ENCODE peak calls at places on chromosomes 6 and 20, in ten cellular contexts. F, G, C, H, R, U, D, Z, N and O are unnamed samples.

GRCh38 chr20:52192296-52193007 is 873 bp upstream of the ZFP64 start:
- DNase-seq in Z (peak; percentile 19), G (no peak), N (peak; percentile 79), D (peak; percentile 27), H (no peak), C (peak; percentile 33), U (no peak), F (peak; percentile 78), R (no peak), O (peak; percentile 50)

GRCh38 chr6:99119109-99120031 is 171.6 kb upstream of the FBXL4 start:
- DNase-seq in G (no peak), F (peak; percentile 75), U (no peak), Z (no peak), C (peak; percentile 18), H (peak; percentile 39), N (peak; percentile 27), R (peak; percentile 17), D (no peak), O (peak; percentile 26)

GRCh38 chr6:56549014-56549413 is 93.7 kb downstream of the DST start:
- DNase-seq in Z (no peak), G (no peak), F (peak; percentile 66), C (no peak), D (no peak), N (no peak), U (no peak), R (no peak), H (no peak), O (no peak)

GRCh38 chr6:118735320-118735719 is 83.9 kb upstream of the CEP85L start:
- DNase-seq in N (no peak), D (no peak), Z (no peak), U (no peak), C (no peak), R (no peak), H (no peak), G (no peak), F (peak; percentile 58), O (no peak)

GRCh38 chr20:13991311-13991710 is 897 bp upstream of the SEL1L2 start:
- DNase-seq in N (no peak), H (no peak), D (no peak), Z (no peak), U (no peak), C (no peak), F (peak; percentile 18), G (no peak), R (no peak), O (no peak)

GRCh38 chr6:156280131-156280530 is 497.0 kb upstream of the ARID1B start:
- DNase-seq in D (no peak), Z (no peak), U (no peak), F (no peak), G (no peak), H (no peak), N (no peak), R (no peak), C (no peak), O (no peak)

GRCh38 chr6:138493413-138493812 is 5.9 kb downstream of the NHSL1 start:
- DNase-seq in F (peak; percentile 43), C (no peak), R (peak; percentile 88), Z (no peak), H (peak; percentile 46), D (no peak), N (no peak), G (no peak), U (no peak), O (peak; percentile 66)

GRCh38 chr6:103675807-103676406 is 1183.8 kb downstream of the HACE1 start:
- DNase-seq in Z (no peak), F (no peak), H (no peak), U (no peak), D (no peak), R (no peak), G (no peak), N (no peak), C (no peak), O (no peak)

GRCh38 chr6:165662041-165662491 is 975 bp downstream of the PDE10A start:
- DNase-seq in H (peak; percentile 18), R (no peak), G (no peak), F (peak; percentile 74), D (peak; percentile 61), U (peak; percentile 57), N (peak; percentile 52), C (no peak), Z (peak; percentile 28), O (no peak)

GRCh38 chr6:126890055-126890454 is 228.4 kb upstream of the RSPO3 start:
- DNase-seq in R (no peak), H (no peak), N (no peak), F (no peak), Z (no peak), C (no peak), U (no peak), D (no peak), G (no peak), O (no peak)

GRCh38 chr6:110103260-110103659 is 76.2 kb downstream of the WASF1 start:
- DNase-seq in G (no peak), H (no peak), U (no peak), R (no peak), D (no peak), N (no peak), Z (no peak), F (no peak), C (no peak), O (no peak)

GRCh38 chr6:119351005-119351394 is 1.4 kb upstream of the MAN1A1 start:
- DNase-seq in F (no peak), H (peak; percentile 63), G (no peak), D (no peak), N (peak; percentile 4), Z (no peak), U (no peak), C (no peak), R (peak; percentile 23), O (peak; percentile 26)

GRCh38 chr6:16752206-16752867 is 8.9 kb downstream of the ATXN1 start:
- DNase-seq in D (no peak), Z (no peak), R (peak; percentile 89), H (peak; percentile 94), N (peak; percentile 75), C (no peak), F (no peak), U (no peak), G (no peak), O (peak; percentile 71)

GRCh38 chr6:142786476-142786875 is 158.5 kb downstream of the HIVEP2 start:
- DNase-seq in C (no peak), G (no peak), R (peak; percentile 40), H (peak; percentile 15), Z (no peak), F (no peak), U (no peak), D (no peak), N (no peak), O (no peak)

GRCh38 chr6:5553767-5554166 is 292.5 kb downstream of the FARS2 start:
- DNase-seq in D (no peak), Z (no peak), F (no peak), C (no peak), U (no peak), R (no peak), N (no peak), H (no peak), G (no peak), O (no peak)

DNA sequence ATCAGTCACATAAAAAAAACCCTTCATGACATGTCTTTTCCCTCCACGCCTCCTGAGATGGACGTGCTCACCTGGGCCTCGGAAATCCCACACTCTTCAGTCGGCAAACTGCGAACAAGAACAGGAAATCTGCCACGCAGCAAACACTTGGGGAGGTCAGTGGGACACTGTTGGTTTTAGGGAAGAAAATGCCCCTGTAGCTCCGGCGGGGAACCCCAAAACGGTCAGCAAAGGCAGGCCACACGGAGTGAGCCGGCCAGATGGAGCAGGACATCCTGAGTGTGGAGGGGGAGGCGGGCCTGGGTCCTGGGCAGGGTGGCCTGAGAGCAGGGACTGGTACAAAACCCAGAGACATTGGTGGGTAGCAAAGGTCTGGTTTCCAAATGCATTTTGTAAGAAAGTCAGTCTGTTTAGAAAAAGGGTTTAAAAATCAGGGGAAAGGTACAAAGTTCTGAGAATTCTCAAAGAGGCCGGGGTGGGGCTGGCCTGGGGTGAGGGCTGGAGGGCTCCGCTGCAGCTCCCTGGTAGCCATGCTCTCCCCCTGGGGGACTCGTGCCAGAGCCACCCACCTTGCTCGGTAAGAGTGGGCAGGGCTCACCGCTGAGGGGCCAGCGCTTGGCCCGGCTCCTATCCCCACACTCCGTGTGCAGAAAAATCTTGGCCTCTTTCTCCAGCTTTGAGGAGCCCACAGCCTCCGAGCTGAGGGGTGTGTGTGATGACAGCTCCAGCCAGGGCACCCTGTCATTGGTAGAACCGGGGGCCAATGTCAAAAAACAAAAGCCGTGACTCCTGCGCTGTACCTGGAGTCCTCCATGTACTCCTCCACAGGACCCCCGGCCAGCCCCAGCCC is 5.2 kb downstream of the SLC2A4RG start:
- DNase-seq in H (no peak), C (no peak), D (no peak), U (no peak), Z (no peak), R (no peak), F (no peak), G (peak; percentile 51), N (no peak), O (no peak)
- TF ChIP-seq CTCF in H (no peak), C (no peak), D (no peak), U (no peak), Z (no peak), R (no peak), F (no peak), G (no peak), N (no peak), O (no peak)

DNA sequence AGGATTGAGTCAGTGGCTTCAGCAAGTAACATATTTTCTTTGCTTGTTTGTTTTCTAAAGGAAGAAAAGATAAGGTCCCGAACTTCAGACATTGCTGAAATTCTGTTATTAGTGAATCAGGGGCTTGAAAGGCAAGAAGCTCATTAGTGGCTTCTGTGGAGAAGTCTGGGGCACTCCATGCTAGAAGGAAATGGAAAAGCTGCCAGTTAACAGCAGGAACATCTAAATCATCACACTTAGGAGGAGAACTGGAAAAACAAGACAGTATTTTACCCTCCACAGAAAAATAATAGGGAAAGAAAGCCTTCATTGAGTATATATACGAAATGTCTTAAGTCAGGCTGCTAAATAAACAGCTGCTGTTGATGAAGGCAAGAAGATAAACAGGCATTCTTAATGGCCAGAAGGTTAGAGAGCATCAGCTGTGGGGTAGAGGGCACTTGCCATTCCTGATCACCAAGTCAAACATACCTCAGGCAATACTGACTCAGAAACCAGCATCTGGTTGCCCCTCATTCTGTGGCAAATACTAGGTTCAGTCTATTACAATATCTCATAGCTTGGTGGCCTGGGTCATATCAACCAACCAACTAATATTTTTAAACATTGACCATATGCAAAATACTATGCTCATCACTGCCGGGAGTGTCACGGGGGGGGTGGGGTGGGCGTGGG is 143.2 kb upstream of the TENT5A start:
- DNase-seq in U (no peak), Z (no peak), F (no peak), C (no peak), R (peak; percentile 99), N (no peak), D (no peak), G (no peak), H (peak; percentile 88), O (no peak)
- H3K27ac ChIP-seq in U (no peak overlapping the region), Z (no peak overlapping the region), F (no peak overlapping the region), C (no peak overlapping the region), R (peak overlapping the region; percentile 86), N (no peak overlapping the region), D (peak overlapping the region; percentile 84), G (peak overlapping the region; percentile 76), H (peak overlapping the region; percentile 67), O (no peak overlapping the region)

GRCh38 chr6:100460650-100461204 is 4.0 kb downstream of the SIM1 start:
- DNase-seq in F (peak; percentile 71), N (peak; percentile 37), C (no peak), Z (no peak), G (no peak), D (no peak), R (no peak), U (no peak), H (no peak), O (no peak)
- TF ChIP-seq CTCF in F (peak; percentile 89), N (peak; percentile 58), C (peak; percentile 72), Z (peak; percentile 62), G (no peak), D (peak; percentile 11), R (peak; percentile 38), U (no peak), H (peak; percentile 26), O (no peak)

GRCh38 chr20:56411759-56412472 is at the start of gene CASS4:
- DNase-seq in Z (no peak), G (no peak), N (no peak), U (no peak), R (peak; percentile 93), C (no peak), F (no peak), H (peak; percentile 89), D (no peak), O (no peak)
- H3K27ac ChIP-seq in Z (no peak within 1 kb of the TSS), G (no peak within 1 kb of the TSS), N (no peak within 1 kb of the TSS), U (peak within 1 kb of the TSS; percentile 16), R (peak within 1 kb of the TSS; percentile 81), C (no peak within 1 kb of the TSS), F (no peak within 1 kb of the TSS), H (peak within 1 kb of the TSS; percentile 100), D (peak within 1 kb of the TSS; percentile 39), O (no peak within 1 kb of the TSS)